ENCODE peak calls at places on chromosomes 2 and 18, in six cellular contexts. One of them, this sample, is unnamed.

GRCh38 chr18:32301976-32302743 is 112.3 kb downstream of the MEP1B start:
- DNase-seq in IMR-90: peak; percentile 94
- DNase-seq in H1: no peak
- DNase-seq in H9: no peak
- DNase-seq in mesenchymal stem cell: peak; percentile 85
- DNase-seq in neuronal stem cell: no peak
- DNase-seq in this sample: no peak

GRCh38 chr2:241304039-241304670 is 11.3 kb downstream of the HDLBP start:
- DNase-seq in IMR-90: no peak
- DNase-seq in neuronal stem cell: no peak
- DNase-seq in mesenchymal stem cell: no peak
- DNase-seq in H9: no peak
- DNase-seq in H1: no peak
- DNase-seq in this sample: no peak

GRCh38 chr2:214322662-214323061 is 88.2 kb upstream of the VWC2L start:
- DNase-seq in IMR-90: peak; percentile 62
- DNase-seq in H9: no peak
- DNase-seq in mesenchymal stem cell: no peak
- DNase-seq in neuronal stem cell: no peak
- DNase-seq in H1: no peak
- DNase-seq in this sample: no peak

GRCh38 chr2:238979636-238980035 is 131.8 kb downstream of the TWIST2 start:
- DNase-seq in H1: no peak
- DNase-seq in IMR-90: peak; percentile 14
- DNase-seq in mesenchymal stem cell: no peak
- DNase-seq in neuronal stem cell: no peak
- DNase-seq in H9: no peak
- DNase-seq in this sample: no peak

GRCh38 chr2:180411631-180412030 is 404.5 kb upstream of the CWC22 start:
- DNase-seq in H1: no peak
- DNase-seq in mesenchymal stem cell: no peak
- DNase-seq in H9: no peak
- DNase-seq in neuronal stem cell: no peak
- DNase-seq in IMR-90: no peak
- DNase-seq in this sample: no peak

GRCh38 chr2:40543381-40543780 is 91.5 kb upstream of the SLC8A1 start:
- DNase-seq in IMR-90: no peak
- DNase-seq in mesenchymal stem cell: no peak
- DNase-seq in H9: no peak
- DNase-seq in neuronal stem cell: no peak
- DNase-seq in H1: no peak
- DNase-seq in this sample: peak; percentile 82

GRCh38 chr2:239148495-239149200 is 252.2 kb downstream of the HDAC4 start:
- DNase-seq in H9: no peak
- DNase-seq in IMR-90: no peak
- DNase-seq in mesenchymal stem cell: no peak
- DNase-seq in neuronal stem cell: no peak
- DNase-seq in H1: no peak
- DNase-seq in this sample: no peak

GRCh38 chr2:953975-954686 is 3.5 kb downstream of the SNTG2 start:
- DNase-seq in H9: no peak
- DNase-seq in H1: no peak
- DNase-seq in IMR-90: peak; percentile 26
- DNase-seq in mesenchymal stem cell: peak; percentile 2
- DNase-seq in neuronal stem cell: no peak
- DNase-seq in this sample: no peak

GRCh38 chr2:10343658-10344057 is 41.0 kb downstream of the HPCAL1 start:
- DNase-seq in H9: no peak
- DNase-seq in IMR-90: no peak
- DNase-seq in mesenchymal stem cell: no peak
- DNase-seq in neuronal stem cell: no peak
- DNase-seq in H1: no peak
- DNase-seq in this sample: no peak

GRCh38 chr2:44975571-44976450 is 33.4 kb downstream of the SIX2 start:
- DNase-seq in IMR-90: no peak
- DNase-seq in neuronal stem cell: no peak
- DNase-seq in H9: peak; percentile 80
- DNase-seq in H1: no peak
- DNase-seq in mesenchymal stem cell: no peak
- DNase-seq in this sample: peak; percentile 81

GRCh38 chr2:106827178-106827577 is 58.8 kb downstream of the ST6GAL2 start:
- DNase-seq in H1: no peak
- DNase-seq in mesenchymal stem cell: no peak
- DNase-seq in IMR-90: no peak
- DNase-seq in H9: no peak
- DNase-seq in neuronal stem cell: no peak
- DNase-seq in this sample: no peak

GRCh38 chr18:25233582-25234362 is 118.2 kb downstream of the ZNF521 start:
- DNase-seq in H1: no peak
- DNase-seq in neuronal stem cell: no peak
- DNase-seq in H9: no peak
- DNase-seq in IMR-90: peak; percentile 44
- DNase-seq in mesenchymal stem cell: peak; percentile 84
- DNase-seq in this sample: peak; percentile 86

GRCh38 chr2:201256001-201256544 is 4.3 kb upstream of the CASP8 start:
- DNase-seq in H1: peak; percentile 2
- DNase-seq in neuronal stem cell: no peak
- DNase-seq in mesenchymal stem cell: peak; percentile 36
- DNase-seq in H9: no peak
- DNase-seq in IMR-90: peak; percentile 60
- DNase-seq in this sample: no peak

GRCh38 chr18:64693756-64694155 is 544.9 kb upstream of the LINC00305 start:
- DNase-seq in mesenchymal stem cell: no peak
- DNase-seq in H9: no peak
- DNase-seq in IMR-90: no peak
- DNase-seq in H1: no peak
- DNase-seq in neuronal stem cell: no peak
- DNase-seq in this sample: no peak

GRCh38 chr18:50009772-50010171 is 185.2 kb downstream of the MYO5B start:
- DNase-seq in mesenchymal stem cell: peak; percentile 30
- DNase-seq in H9: peak; percentile 67
- DNase-seq in IMR-90: peak; percentile 5
- DNase-seq in H1: peak; percentile 62
- DNase-seq in neuronal stem cell: peak; percentile 15
- DNase-seq in this sample: peak; percentile 64

GRCh38 chr2:101962243-101962809 is 29.4 kb upstream of the IL1R2 start:
- DNase-seq in H1: no peak
- DNase-seq in IMR-90: no peak
- DNase-seq in mesenchymal stem cell: no peak
- DNase-seq in H9: no peak
- DNase-seq in neuronal stem cell: no peak
- DNase-seq in this sample: no peak

GRCh38 chr2:175304541-175304940 is 123.0 kb upstream of the ATP5MC3 start:
- DNase-seq in mesenchymal stem cell: no peak
- DNase-seq in IMR-90: no peak
- DNase-seq in H1: no peak
- DNase-seq in H9: no peak
- DNase-seq in neuronal stem cell: no peak
- DNase-seq in this sample: no peak

GRCh38 chr2:241300000-241300399 is 15.5 kb downstream of the HDLBP start:
- DNase-seq in IMR-90: no peak
- DNase-seq in mesenchymal stem cell: no peak
- DNase-seq in neuronal stem cell: no peak
- DNase-seq in H9: no peak
- DNase-seq in H1: no peak
- DNase-seq in this sample: no peak

GRCh38 chr18:21678897-21679296 is 25.7 kb downstream of the ABHD3 start:
- DNase-seq in neuronal stem cell: no peak
- DNase-seq in H1: no peak
- DNase-seq in H9: no peak
- DNase-seq in mesenchymal stem cell: no peak
- DNase-seq in IMR-90: no peak
- DNase-seq in this sample: no peak

GRCh38 chr18:9683418-9684396 is 24.4 kb upstream of the RAB31 start:
- DNase-seq in mesenchymal stem cell: peak; percentile 79
- DNase-seq in IMR-90: peak; percentile 70
- DNase-seq in neuronal stem cell: no peak
- DNase-seq in H9: no peak
- DNase-seq in H1: no peak
- DNase-seq in this sample: peak; percentile 87
- H2BK120ac ChIP-seq in mesenchymal stem cell: no peak overlapping the region
- H2BK120ac ChIP-seq in IMR-90: peak overlapping the region; percentile 32
- H2BK120ac ChIP-seq in neuronal stem cell: no peak overlapping the region
- H2BK120ac ChIP-seq in H9: no peak overlapping the region
- H2BK120ac ChIP-seq in H1: no peak overlapping the region
- H2BK120ac ChIP-seq in this sample: no peak overlapping the region

GRCh38 chr2:20575414-20575813 is 75.5 kb downstream of the HS1BP3 start:
- DNase-seq in IMR-90: no peak
- DNase-seq in H1: no peak
- DNase-seq in neuronal stem cell: no peak
- DNase-seq in H9: no peak
- DNase-seq in mesenchymal stem cell: no peak
- DNase-seq in this sample: no peak
- H2BK120ac ChIP-seq in IMR-90: no peak overlapping the region
- H2BK120ac ChIP-seq in H1: no peak overlapping the region
- H2BK120ac ChIP-seq in neuronal stem cell: no peak overlapping the region
- H2BK120ac ChIP-seq in H9: no peak overlapping the region
- H2BK120ac ChIP-seq in mesenchymal stem cell: no peak overlapping the region
- H2BK120ac ChIP-seq in this sample: no peak overlapping the region

GRCh38 chr2:38515155-38516074 is 87.3 kb downstream of the HNRNPLL start:
- DNase-seq in mesenchymal stem cell: no peak
- DNase-seq in IMR-90: peak; percentile 59
- DNase-seq in H9: no peak
- DNase-seq in neuronal stem cell: no peak
- DNase-seq in H1: no peak
- DNase-seq in this sample: no peak

GRCh38 chr2:38516122-38516521 is 86.6 kb downstream of the HNRNPLL start:
- DNase-seq in H9: no peak
- DNase-seq in neuronal stem cell: no peak
- DNase-seq in mesenchymal stem cell: no peak
- DNase-seq in H1: no peak
- DNase-seq in IMR-90: no peak
- DNase-seq in this sample: no peak

GRCh38 chr2:38517284-38517683 is 85.4 kb downstream of the HNRNPLL start:
- DNase-seq in IMR-90: no peak
- DNase-seq in H1: no peak
- DNase-seq in H9: no peak
- DNase-seq in mesenchymal stem cell: no peak
- DNase-seq in neuronal stem cell: no peak
- DNase-seq in this sample: no peak

GRCh38 chr2:38512211-38512610 is 90.5 kb downstream of the HNRNPLL start:
- DNase-seq in H1: no peak
- DNase-seq in neuronal stem cell: no peak
- DNase-seq in H9: no peak
- DNase-seq in IMR-90: no peak
- DNase-seq in mesenchymal stem cell: no peak
- DNase-seq in this sample: no peak

GRCh38 chr2:38514603-38515154 is 88.0 kb downstream of the HNRNPLL start:
- DNase-seq in neuronal stem cell: no peak
- DNase-seq in mesenchymal stem cell: no peak
- DNase-seq in IMR-90: no peak
- DNase-seq in H1: no peak
- DNase-seq in H9: no peak
- DNase-seq in this sample: no peak
- H2BK120ac ChIP-seq in neuronal stem cell: no peak overlapping the region
- H2BK120ac ChIP-seq in mesenchymal stem cell: no peak overlapping the region
- H2BK120ac ChIP-seq in IMR-90: no peak overlapping the region
- H2BK120ac ChIP-seq in H1: no peak overlapping the region
- H2BK120ac ChIP-seq in H9: no peak overlapping the region
- H2BK120ac ChIP-seq in this sample: no peak overlapping the region

GRCh38 chr2:46073540-46074018 is 223.6 kb upstream of the EPAS1 start:
- DNase-seq in IMR-90: peak; percentile 97
- DNase-seq in mesenchymal stem cell: peak; percentile 97
- DNase-seq in H9: no peak
- DNase-seq in H1: no peak
- DNase-seq in neuronal stem cell: no peak
- DNase-seq in this sample: peak; percentile 42

GRCh38 chr2:46071074-46071473 is 226.1 kb upstream of the EPAS1 start:
- DNase-seq in mesenchymal stem cell: no peak
- DNase-seq in IMR-90: no peak
- DNase-seq in neuronal stem cell: no peak
- DNase-seq in H1: no peak
- DNase-seq in H9: no peak
- DNase-seq in this sample: no peak

GRCh38 chr2:46075848-46076247 is 221.4 kb upstream of the EPAS1 start:
- DNase-seq in mesenchymal stem cell: peak; percentile 51
- DNase-seq in neuronal stem cell: no peak
- DNase-seq in H1: no peak
- DNase-seq in IMR-90: no peak
- DNase-seq in H9: no peak
- DNase-seq in this sample: no peak

GRCh38 chr2:46074501-46074900 is 222.7 kb upstream of the EPAS1 start:
- DNase-seq in H1: no peak
- DNase-seq in IMR-90: no peak
- DNase-seq in neuronal stem cell: no peak
- DNase-seq in H9: no peak
- DNase-seq in mesenchymal stem cell: no peak
- DNase-seq in this sample: no peak

GRCh38 chr2:46072146-46072820 is 224.9 kb upstream of the EPAS1 start:
- DNase-seq in H9: no peak
- DNase-seq in H1: no peak
- DNase-seq in IMR-90: peak; percentile 84
- DNase-seq in neuronal stem cell: no peak
- DNase-seq in mesenchymal stem cell: no peak
- DNase-seq in this sample: no peak
- H2BK120ac ChIP-seq in H9: no peak overlapping the region
- H2BK120ac ChIP-seq in H1: no peak overlapping the region
- H2BK120ac ChIP-seq in IMR-90: peak overlapping the region; percentile 99
- H2BK120ac ChIP-seq in neuronal stem cell: no peak overlapping the region
- H2BK120ac ChIP-seq in mesenchymal stem cell: peak overlapping the region; percentile 98
- H2BK120ac ChIP-seq in this sample: no peak overlapping the region

This sample was measured in mesendoderm.